ENCODE peak calls at places on chromosomes 6 and 20, in nine cellular contexts. K, R, Y, I, S, X, M, A and N are unnamed samples.

GRCh38 chr6:35052694-35053565 is 88.2 kb downstream of the TCP11 start:
- DNase-seq in I (no peak), M (no peak), S (no peak), Y (peak; percentile 35), K (no peak), R (no peak), X (no peak), A (no peak), N (no peak)

GRCh38 chr6:3022765-3023662 is 23.3 kb downstream of the NQO2 start:
- DNase-seq in M (no peak), X (no peak), S (no peak), K (peak; percentile 45), A (no peak), I (no peak), Y (no peak), R (no peak), N (no peak)

GRCh38 chr20:6490849-6491248 is 276.6 kb upstream of the BMP2 start:
- DNase-seq in K (no peak), I (no peak), X (no peak), R (no peak), S (no peak), M (no peak), A (no peak), Y (no peak), N (no peak)

GRCh38 chr20:51350941-51351631 is 191.4 kb downstream of the NFATC2 start:
- DNase-seq in A (no peak), S (peak; percentile 71), X (peak; percentile 91), M (peak; percentile 75), R (no peak), Y (peak; percentile 96), I (no peak), K (no peak), N (peak; percentile 64)

GRCh38 chr6:135182993-135183531 is 2.0 kb downstream of the MYB start:
- DNase-seq in Y (no peak), A (peak; percentile 30), I (peak; percentile 18), S (no peak), R (peak; percentile 62), M (no peak), X (no peak), K (peak; percentile 90), N (no peak)

GRCh38 chr6:1838604-1839003 is 228.9 kb downstream of the FOXC1 start:
- DNase-seq in Y (peak; percentile 45), X (no peak), K (no peak), I (no peak), R (no peak), A (no peak), M (no peak), S (no peak), N (peak; percentile 44)

GRCh38 chr20:24305366-24305765 is 164.1 kb upstream of the SYNDIG1 start:
- DNase-seq in S (no peak), K (no peak), A (no peak), X (no peak), I (no peak), R (no peak), M (no peak), Y (no peak), N (no peak)

GRCh38 chr6:138084904-138085838 is 22.0 kb downstream of the PERP start:
- DNase-seq in X (no peak), R (no peak), A (no peak), S (no peak), K (no peak), I (no peak), Y (no peak), M (no peak), N (no peak)

GRCh38 chr20:9177278-9177677 is 108.4 kb downstream of the PLCB4 start:
- DNase-seq in I (no peak), Y (no peak), S (no peak), R (no peak), M (no peak), A (no peak), X (no peak), K (no peak), N (no peak)

GRCh38 chr20:12170406-12170805 is 252.7 kb downstream of the BTBD3 start:
- DNase-seq in K (no peak), X (no peak), S (no peak), I (no peak), Y (no peak), M (no peak), A (no peak), R (no peak), N (no peak)

GRCh38 chr20:32358883-32359632 is 927 bp downstream of the ASXL1 start:
- DNase-seq in R (peak; percentile 67), Y (peak; percentile 64), I (peak; percentile 71), K (peak; percentile 85), X (no peak), S (no peak), A (peak; percentile 68), M (no peak), N (no peak)

GRCh38 chr6:138088307-138088744 is 18.9 kb downstream of the PERP start:
- DNase-seq in K (peak; percentile 9), M (peak; percentile 44), X (peak; percentile 92), I (no peak), R (no peak), Y (peak; percentile 91), A (no peak), S (peak; percentile 75), N (peak; percentile 70)

GRCh38 chr20:4320284-4320683 is 304.9 kb upstream of the RNF24 start:
- DNase-seq in R (no peak), A (no peak), I (no peak), X (no peak), Y (no peak), S (no peak), K (no peak), M (no peak), N (no peak)

GRCh38 chr6:72182337-72183246 is 296.2 kb downstream of the RIMS1 start:
- DNase-seq in K (peak; percentile 59), I (peak; percentile 71), S (no peak), M (no peak), A (peak; percentile 11), R (no peak), X (no peak), Y (peak; percentile 43), N (no peak)

GRCh38 chr20:35405775-35406174 is 6.0 kb downstream of the UQCC1 start:
- DNase-seq in S (no peak), Y (no peak), I (no peak), K (no peak), M (no peak), R (no peak), A (no peak), X (no peak), N (no peak)

GRCh38 chr6:165659945-165660862 is 2.8 kb downstream of the PDE10A start:
- DNase-seq in I (no peak), K (no peak), S (no peak), M (no peak), X (no peak), R (no peak), A (no peak), Y (no peak), N (no peak)